ENCODE peak calls at places on chromosome 15, in six cellular contexts. W is AG09319; Y is hepatocyte; O is Ammon's horn; M is activated CD4-positive, alpha-beta T cell treated with anti-CD3 and anti-CD28 coated beads for 48 hours; Q is germinal center. P is an unnamed sample.

GRCh38 chr15:64503197-64503596 is 42.8 kb downstream of the ZNF609 start:
- DNase-seq in Y (no peak), O (peak), M (no peak), Q (no peak), W (no peak), P (peak)

GRCh38 chr15:59701880-59702279 is 12.8 kb upstream of the BNIP2 start:
- DNase-seq in W (no peak), M (no peak), O (no peak), Q (no peak), Y (no peak), P (no peak)

GRCh38 chr15:50977157-50977556 is 68.7 kb downstream of the AP4E1 start:
- DNase-seq in Q (no peak), M (no peak), W (no peak), O (no peak), Y (no peak), P (no peak)

GRCh38 chr15:41695750-41696436 is 35.7 kb downstream of the MGA start:
- DNase-seq in W (no peak), O (peak), Q (peak), Y (peak), M (peak), P (no peak)

GRCh38 chr15:34802371-34802770 is 7.0 kb upstream of the ACTC1 start:
- DNase-seq in Y (no peak), O (no peak), Q (no peak), W (no peak), M (no peak), P (no peak)

GRCh38 chr15:42272768-42273098 is 268 bp upstream of the GANC start:
- DNase-seq in W (no peak), O (no peak), Y (no peak), Q (no peak), M (no peak), P (no peak)

GRCh38 chr15:75751901-75752300 is 39.3 kb upstream of the CSPG4 start:
- DNase-seq in W (no peak), Q (no peak), O (no peak), M (no peak), Y (no peak), P (no peak)

GRCh38 chr15:33089878-33090757 is 104.4 kb downstream of the FMN1 start:
- DNase-seq in O (no peak), Q (no peak), M (no peak), W (peak), Y (peak), P (no peak)

GRCh38 chr15:50906954-50907865 is 1.3 kb upstream of the AP4E1 start:
- DNase-seq in Y (peak), Q (peak), W (no peak), M (peak), O (no peak), P (no peak)

GRCh38 chr15:80967451-80967850 is 22.2 kb downstream of the MESD start:
- DNase-seq in W (no peak), M (no peak), O (no peak), Q (no peak), Y (peak), P (peak)